ENCODE peak calls at places on chromosomes 16 and 17, in five cellular contexts. U is tibial nerve, F is Peyer's patch, I is body of pancreas, O is HCT116. P is an unnamed sample.

GRCh38 chr17:44607836-44608690 is 48.2 kb upstream of the MEIOC start:
- DNase-seq in U (no peak), F (no peak), O (no peak), I (no peak), P (no peak)

GRCh38 chr16:84275562-84276151 is 19.0 kb upstream of the WFDC1 start:
- DNase-seq in I (no peak), O (no peak), F (no peak), U (no peak), P (no peak)

GRCh38 chr17:69909389-69909788 is 165.6 kb upstream of the KCNJ16 start:
- DNase-seq in U (no peak), F (no peak), O (no peak), I (no peak), P (no peak)

GRCh38 chr17:28912938-28913333 is 10.1 kb upstream of the DHRS13 start:
- DNase-seq in U (no peak), O (no peak), I (no peak), F (no peak), P (no peak)

GRCh38 chr17:72511874-72512273 is 391.1 kb downstream of the SOX9 start:
- DNase-seq in O (no peak), I (no peak), U (no peak), F (no peak), P (no peak)

GRCh38 chr17:68820825-68821481 is 134.2 kb downstream of the ABCA8 start:
- DNase-seq in I (no peak), O (no peak), F (no peak), U (no peak), P (no peak)

GRCh38 chr16:72760581-72760980 is 287.3 kb downstream of the ZFHX3 start:
- DNase-seq in U (no peak), O (no peak), F (no peak), I (no peak), P (no peak)

GRCh38 chr16:23387666-23388065 is 65.3 kb downstream of the COG7 start:
- DNase-seq in O (no peak), U (no peak), F (peak; percentile 20), I (no peak), P (no peak)

GRCh38 chr17:31488264-31488981 is 96.9 kb downstream of the RAB11FIP4 start:
- DNase-seq in O (no peak), U (no peak), I (peak; percentile 64), F (peak; percentile 72), P (no peak)

GRCh38 chr16:70378869-70379493 is 32.3 kb downstream of the DDX19A start:
- DNase-seq in U (no peak), F (no peak), O (no peak), I (no peak), P (no peak)
- TF ChIP-seq CTCF in U (no peak), F (no peak), O (no peak), I (no peak), P (no peak)

DNA sequence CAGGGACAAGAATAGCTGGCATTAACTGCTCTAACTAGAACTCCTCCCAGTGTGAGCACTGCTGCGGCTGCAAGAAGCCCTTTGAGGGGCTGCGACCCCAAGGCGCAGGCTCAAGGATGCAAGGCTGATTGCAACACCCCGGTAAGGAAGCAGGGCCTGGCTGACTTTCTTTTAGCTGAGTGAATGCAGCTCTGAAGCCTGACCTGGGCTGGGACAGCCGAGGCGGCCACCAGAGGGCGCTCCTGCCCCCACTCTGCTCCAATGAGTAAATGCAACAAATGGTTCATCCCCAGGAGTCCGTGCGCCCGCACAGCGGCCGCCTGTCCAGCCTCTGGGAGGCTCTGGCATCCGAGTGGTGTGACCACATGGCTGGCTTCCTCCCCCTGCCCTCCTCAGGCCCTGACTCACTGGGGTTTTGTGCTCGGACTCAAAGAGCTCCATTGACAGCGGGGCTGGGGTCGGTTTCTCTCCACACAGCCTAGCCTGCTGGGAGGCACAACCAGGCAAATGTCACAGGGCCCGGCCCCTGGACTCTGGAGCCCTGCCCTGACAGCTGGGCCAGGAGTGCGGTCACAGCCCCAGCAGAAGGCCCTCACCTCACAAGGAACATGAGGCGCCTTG is at the start of gene SMIM5:
- DNase-seq in F (peak; percentile 91), U (peak; percentile 88), O (peak; percentile 63), I (peak; percentile 87), P (peak; percentile 25)
- TF ChIP-seq POLR2A in F (no peak), U (peak; percentile 20), O (no peak), I (no peak), P (no peak)

GRCh38 chr17:54117452-54117851 is 294.7 kb downstream of the KIF2B start:
- DNase-seq in U (no peak), O (no peak), I (no peak), F (no peak), P (no peak)

DNA sequence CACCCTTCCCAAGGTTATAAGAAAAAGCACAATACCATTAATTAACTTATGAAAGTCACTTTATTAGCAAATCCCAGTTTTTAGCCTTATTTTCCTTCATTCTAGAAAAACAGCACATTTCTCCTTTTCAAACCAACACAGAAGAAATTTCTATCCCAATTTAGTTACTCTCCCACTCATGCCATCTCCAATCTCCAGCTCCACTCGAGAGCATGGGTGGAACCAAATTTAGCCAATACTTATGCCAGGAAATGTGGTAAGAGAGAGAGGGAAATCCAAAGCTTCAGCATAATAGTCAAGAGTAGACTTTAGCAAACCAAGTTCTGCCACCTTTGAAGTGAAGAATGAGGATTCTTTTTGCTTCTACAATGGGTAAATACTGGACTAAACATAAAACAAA is 288.8 kb downstream of the KIF2B start:
- DNase-seq in U (no peak), F (no peak), O (no peak), I (no peak), P (no peak)
- H3K4me1 ChIP-seq in U (no peaks in the 10 kb centered on the region), F (no peaks in the 10 kb centered on the region), O (no peaks in the 10 kb centered on the region), I (no peaks in the 10 kb centered on the region), P (no peaks in the 10 kb centered on the region)

GRCh38 chr16:11224894-11225676 is 30.9 kb downstream of the SOCS1 start:
- DNase-seq in O (no peak), F (no peak), I (peak; percentile 44), U (no peak), P (peak; percentile 41)

GRCh38 chr16:11229432-11229831 is 26.6 kb downstream of the SOCS1 start:
- DNase-seq in F (no peak), I (no peak), U (no peak), O (no peak), P (no peak)

GRCh38 chr16:11229906-11230305 is 26.1 kb downstream of the SOCS1 start:
- DNase-seq in F (no peak), I (peak; percentile 19), U (no peak), O (no peak), P (no peak)

GRCh38 chr16:11224096-11224893 is 31.7 kb downstream of the SOCS1 start:
- DNase-seq in I (peak; percentile 82), O (no peak), U (peak; percentile 64), F (peak; percentile 73), P (peak; percentile 47)

DNA sequence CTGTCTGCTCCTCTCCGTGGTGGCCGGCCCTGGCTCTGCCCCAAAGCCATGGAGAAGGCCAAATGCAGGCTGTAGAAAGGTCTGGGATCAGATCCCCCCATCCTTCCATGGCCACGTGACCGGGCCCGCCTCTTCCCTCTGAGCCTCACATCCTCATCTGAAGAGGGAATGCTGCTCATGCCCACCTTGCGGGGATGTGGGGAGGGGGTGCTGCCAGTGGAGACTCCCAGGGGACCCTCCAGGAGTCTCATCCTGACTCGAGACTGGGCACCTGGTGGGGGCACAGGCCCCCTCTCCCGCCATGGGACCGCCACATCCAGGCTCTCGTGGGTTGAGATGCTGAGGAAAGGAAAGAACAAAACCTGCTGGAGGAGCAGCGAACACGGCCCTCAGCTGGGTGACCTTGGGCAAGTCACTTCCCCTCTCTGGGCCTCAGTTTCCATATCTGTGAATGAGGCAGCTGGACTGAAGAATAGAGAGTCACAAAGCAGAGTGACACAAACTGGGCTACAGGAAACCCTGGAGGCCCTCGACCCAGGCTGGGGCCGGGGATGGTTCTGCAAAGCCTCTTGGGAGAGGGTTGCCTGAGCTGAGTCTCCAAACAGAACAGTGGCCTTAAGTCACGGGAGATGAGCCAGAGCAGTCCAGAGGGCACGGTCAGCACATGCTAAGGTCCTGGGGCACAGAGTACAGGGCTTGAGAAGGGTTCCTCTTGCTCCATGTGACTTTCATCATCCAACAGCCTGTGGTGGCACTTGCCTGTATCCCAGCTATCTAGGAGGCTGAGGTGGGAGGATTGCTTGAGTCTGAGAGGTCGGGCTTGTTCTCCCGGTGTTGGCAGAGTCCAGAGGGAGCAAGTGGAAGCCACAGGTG is 30.1 kb downstream of the SOCS1 start:
- DNase-seq in U (no peak), F (no peak), I (no peak), O (no peak), P (no peak)
- TF ChIP-seq CTCF in U (no peak), F (no peak), I (no peak), O (no peak), P (no peak)

DNA sequence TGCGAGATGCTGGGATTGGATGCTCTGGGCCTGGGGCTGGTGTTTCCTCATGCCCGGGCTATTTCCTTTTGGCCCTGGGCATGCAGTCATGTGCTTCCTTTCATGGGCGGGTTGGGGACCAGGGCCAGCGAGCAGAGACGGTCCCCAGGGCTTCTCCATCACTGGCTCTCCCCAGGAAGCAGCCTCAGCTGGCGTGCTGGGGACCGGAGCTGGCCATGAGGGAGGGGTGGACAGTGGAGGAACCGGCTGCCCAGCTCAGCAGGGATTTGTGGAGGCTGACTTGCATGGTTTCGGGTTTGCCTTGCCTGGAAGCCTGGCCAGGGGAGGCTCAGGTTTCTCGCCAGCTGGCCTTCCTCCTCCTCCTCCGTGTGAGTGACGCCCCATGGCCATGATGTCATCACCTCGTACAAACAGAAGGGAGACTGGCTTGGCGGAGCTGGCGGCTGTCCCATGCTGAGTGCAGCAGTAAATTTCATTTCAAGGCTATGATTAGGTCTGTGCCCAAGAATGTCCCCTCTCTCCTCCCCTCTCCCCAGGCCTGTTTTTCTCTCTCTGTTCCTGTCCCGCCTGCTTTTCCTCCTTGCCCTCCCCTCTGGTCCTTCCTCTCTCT is 8.9 kb upstream of the TIMP2 start:
- DNase-seq in O (no peak), I (peak; percentile 99), F (peak; percentile 77), U (peak; percentile 92), P (peak; percentile 52)
- TF ChIP-seq POLR2A in O (no peak), I (no peak), F (no peak), U (peak; percentile 33), P (no peak)

GRCh38 chr16:68404736-68405345 is 43.5 kb downstream of the SMPD3 start:
- DNase-seq in F (no peak), I (no peak), U (no peak), O (no peak), P (no peak)
- H3K4me1 ChIP-seq in F (no peaks in the 10 kb centered on the region), I (peaks cover 7% of the 10 kb centered on the region), U (no peaks in the 10 kb centered on the region), O (peaks cover 19% of the 10 kb centered on the region), P (no peaks in the 10 kb centered on the region)

DNA sequence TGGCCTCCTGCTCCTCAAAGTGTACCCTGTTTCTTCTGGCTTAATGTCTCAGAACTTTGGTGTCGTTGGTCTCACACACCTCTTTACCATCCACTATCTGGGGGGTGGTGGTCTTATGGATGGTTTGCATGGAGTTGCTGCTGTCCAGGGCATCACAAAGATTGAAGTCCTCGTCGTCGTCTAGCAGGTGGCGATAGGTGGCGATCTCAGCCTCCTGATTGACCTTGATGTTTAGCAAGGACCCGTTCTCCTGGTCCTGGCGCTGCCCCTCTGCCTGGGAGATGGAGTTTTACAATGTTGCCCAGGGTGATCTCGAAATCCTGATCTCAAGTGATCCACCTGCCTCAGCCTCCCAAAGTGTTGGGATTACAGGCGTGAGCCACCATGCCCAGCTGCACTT is 31.1 kb upstream of the HELZ start:
- DNase-seq in F (no peak), U (no peak), I (no peak), O (peak; percentile 40), P (no peak)
- TF ChIP-seq CTCF in F (no peak), U (no peak), I (no peak), O (peak; percentile 35), P (no peak)